ENCODE peak calls at places on chromosomes 12 and 14, in four cellular contexts. G, M, N and T are unnamed samples.

GRCh38 chr12:3157581-3158328 is 80.6 kb downstream of the TSPAN9 start:
- DNase-seq in G (no peak), M (no peak), N (no peak), T (no peak)

GRCh38 chr12:84069079-84069661 is 843.4 kb downstream of the SLC6A15 start:
- DNase-seq in M (no peak), G (peak), N (no peak), T (no peak)

GRCh38 chr14:105153331-105153731 is 15.2 kb downstream of the JAG2 start:
- DNase-seq in N (no peak), G (no peak), M (no peak), T (no peak)

GRCh38 chr12:28899951-28900350 is 249.1 kb upstream of the FAR2 start:
- DNase-seq in G (peak), M (no peak), N (peak), T (no peak)

GRCh38 chr12:132505105-132505851 is 15.3 kb downstream of the FBRSL1 start:
- DNase-seq in N (no peak), M (no peak), G (no peak), T (no peak)

GRCh38 chr12:10718279-10718821 is 4.8 kb downstream of the YBX3 start:
- DNase-seq in M (peak), N (peak), G (peak), T (no peak)

GRCh38 chr12:44812062-44812461 is 64.1 kb downstream of the NELL2 start:
- DNase-seq in G (no peak), N (no peak), M (no peak), T (no peak)

GRCh38 chr14:77212933-77213656 is 31.5 kb downstream of the TMEM63C start:
- DNase-seq in M (peak), N (peak), G (no peak), T (peak)

GRCh38 chr12:70154087-70154486 is 89.1 kb upstream of the CNOT2 start:
- DNase-seq in G (no peak), M (peak), N (no peak), T (no peak)

GRCh38 chr14:105930572-105930971 is 404.2 kb downstream of the TMEM121 start:
- DNase-seq in G (no peak), M (no peak), N (no peak), T (no peak)

GRCh38 chr12:75641031-75641780 is 129.8 kb upstream of the KRR1 start:
- DNase-seq in G (peak), N (peak), M (peak), T (peak)

GRCh38 chr14:92482621-92483319 is 30.8 kb upstream of the RIN3 start:
- DNase-seq in G (no peak), N (no peak), M (no peak), T (no peak)

GRCh38 chr12:70576341-70577282 is 60.6 kb downstream of the PTPRB start:
- DNase-seq in G (peak), M (peak), N (peak), T (peak)

GRCh38 chr14:28867571-28867970 is 101.0 kb downstream of the FOXG1 start:
- DNase-seq in N (peak), G (no peak), M (no peak), T (no peak)

GRCh38 chr12:8088574-8088973 is 6.5 kb downstream of the NECAP1 start:
- DNase-seq in M (no peak), N (no peak), G (no peak), T (peak)

GRCh38 chr12:45338272-45338671 is 122.4 kb downstream of the ANO6 start:
- DNase-seq in M (no peak), G (no peak), N (peak), T (no peak)

DNA sequence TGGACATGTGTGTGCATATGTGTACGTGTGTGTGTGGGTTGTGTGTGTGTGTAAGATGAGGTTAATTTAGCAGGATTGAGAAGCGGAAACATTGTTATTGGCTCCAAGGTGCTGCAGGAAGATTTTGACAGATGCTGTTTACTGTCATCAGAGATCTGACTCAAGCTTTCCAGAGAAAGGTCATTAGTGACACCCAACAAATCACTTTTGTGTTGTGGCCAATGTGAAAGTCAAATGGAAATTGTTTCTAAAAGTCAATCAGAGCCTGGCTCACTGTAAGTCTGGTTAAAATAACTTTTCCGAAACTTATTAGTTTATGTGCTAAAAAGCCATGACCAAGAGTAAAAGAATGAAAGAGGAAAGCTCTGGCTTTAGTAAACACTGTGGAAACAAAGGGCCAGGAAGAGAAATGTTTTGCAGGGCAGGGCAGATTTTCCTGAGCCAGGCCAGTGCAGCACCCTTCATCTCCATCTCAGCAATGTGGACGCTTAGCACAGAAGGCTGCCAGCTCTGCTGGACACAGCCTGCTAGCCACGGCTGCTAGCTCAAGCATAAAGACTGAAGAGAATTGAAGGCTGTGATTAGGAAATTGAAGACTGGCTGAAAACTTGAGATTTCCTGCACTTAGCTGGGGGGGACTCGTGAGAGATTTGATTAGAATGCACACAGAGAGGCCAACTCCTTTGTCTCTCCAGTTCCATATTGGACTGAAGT is 235.8 kb downstream of the NEDD1 start:
- DNase-seq in M (no peak), N (no peak), G (no peak), T (no peak)
- TF ChIP-seq CTCF in M (no peak), N (no peak), G (no peak), T (no peak)

GRCh38 chr14:96761066-96761465 is 36.1 kb upstream of the VRK1 start:
- DNase-seq in G (no peak), M (no peak), N (no peak), T (no peak)

GRCh38 chr14:96764012-96764411 is 33.2 kb upstream of the VRK1 start:
- DNase-seq in M (no peak), G (no peak), N (no peak), T (no peak)

GRCh38 chr14:96757456-96757855 is 39.7 kb upstream of the VRK1 start:
- DNase-seq in M (no peak), G (no peak), N (no peak), T (no peak)

GRCh38 chr14:96756745-96757144 is 40.4 kb upstream of the VRK1 start:
- DNase-seq in G (no peak), N (no peak), M (no peak), T (no peak)

DNA sequence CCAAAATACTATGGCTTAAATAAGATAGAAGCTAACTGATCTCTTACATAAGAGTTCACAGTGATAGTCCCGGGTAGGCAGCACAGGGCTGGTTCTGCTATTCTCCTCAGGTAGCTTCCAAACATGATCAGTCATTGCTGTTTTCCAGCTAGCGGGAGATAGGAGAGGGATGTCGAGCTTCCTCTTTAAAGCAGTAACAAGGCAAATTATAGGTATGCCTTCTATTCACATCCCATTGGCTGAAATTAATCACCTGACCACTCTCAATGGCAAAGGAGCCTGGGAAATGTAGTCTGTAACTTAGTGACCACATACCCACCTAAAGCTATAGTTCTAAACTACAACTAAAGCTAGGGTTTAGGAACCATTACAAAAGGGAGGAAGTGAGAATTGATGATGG is 34.5 kb upstream of the VRK1 start:
- DNase-seq in N (peak), G (peak), M (peak), T (peak)
- TF ChIP-seq CTCF in N (no peak), G (no peak), M (no peak), T (no peak)

GRCh38 chr12:57852620-57853509 is 6.3 kb upstream of the CTDSP2 start:
- DNase-seq in N (no peak), M (no peak), G (no peak), T (no peak)
- TF ChIP-seq CTCF in N (no peak), M (peak), G (no peak), T (no peak)

GRCh38 chr12:130202201-130202600 is 39.9 kb downstream of the FZD10 start:
- DNase-seq in M (no peak), G (no peak), N (no peak), T (no peak)

GRCh38 chr12:130203151-130203550 is 40.9 kb downstream of the FZD10 start:
- DNase-seq in G (no peak), N (no peak), M (no peak), T (no peak)

GRCh38 chr12:130205531-130205930 is 43.3 kb downstream of the FZD10 start:
- DNase-seq in G (no peak), M (no peak), N (no peak), T (no peak)

GRCh38 chr12:130201037-130201436 is 38.8 kb downstream of the FZD10 start:
- DNase-seq in G (no peak), M (no peak), N (no peak), T (no peak)

GRCh38 chr12:130204441-130204840 is 42.2 kb downstream of the FZD10 start:
- DNase-seq in N (no peak), M (no peak), G (no peak), T (no peak)
- TF ChIP-seq CTCF in N (no peak), M (no peak), G (no peak), T (no peak)

GRCh38 chr14:53183071-53183470 is 29.9 kb upstream of the DDHD1 start:
- DNase-seq in G (no peak), N (no peak), M (no peak), T (no peak)

GRCh38 chr14:53186532-53186931 is 33.4 kb upstream of the DDHD1 start:
- DNase-seq in N (no peak), G (no peak), M (no peak), T (no peak)

GRCh38 chr14:53174918-53175317 is 21.8 kb upstream of the DDHD1 start:
- DNase-seq in N (no peak), M (no peak), G (no peak), T (no peak)

GRCh38 chr14:53183611-53184010 is 30.5 kb upstream of the DDHD1 start:
- DNase-seq in M (peak), N (no peak), G (no peak), T (no peak)

GRCh38 chr14:53180272-53181221 is 27.4 kb upstream of the DDHD1 start:
- DNase-seq in M (no peak), N (peak), G (peak), T (peak)
- TF ChIP-seq CTCF in M (peak), N (peak), G (no peak), T (peak)

GRCh38 chr12:52969828-52970569 is 21.1 kb downstream of the KRT18 start:
- DNase-seq in N (no peak), G (no peak), M (no peak), T (no peak)

GRCh38 chr12:52965337-52965731 is 16.4 kb downstream of the KRT18 start:
- DNase-seq in M (no peak), N (no peak), G (no peak), T (no peak)

GRCh38 chr12:52964556-52965336 is 15.8 kb downstream of the KRT18 start:
- DNase-seq in M (no peak), G (no peak), N (no peak), T (no peak)
- TF ChIP-seq CTCF in M (no peak), G (no peak), N (no peak), T (no peak)

GRCh38 chr14:65180725-65181025 is 78.4 kb upstream of the MAX start:
- DNase-seq in M (no peak), G (no peak), N (no peak), T (no peak)

GRCh38 chr14:65185859-65186258 is 83.5 kb upstream of the MAX start:
- DNase-seq in M (no peak), G (no peak), N (no peak), T (no peak)

GRCh38 chr14:65186951-65187350 is 84.6 kb upstream of the MAX start:
- DNase-seq in G (no peak), M (no peak), N (no peak), T (no peak)

GRCh38 chr14:65187421-65188049 is 85.2 kb upstream of the MAX start:
- DNase-seq in M (no peak), G (no peak), N (no peak), T (no peak)

DNA sequence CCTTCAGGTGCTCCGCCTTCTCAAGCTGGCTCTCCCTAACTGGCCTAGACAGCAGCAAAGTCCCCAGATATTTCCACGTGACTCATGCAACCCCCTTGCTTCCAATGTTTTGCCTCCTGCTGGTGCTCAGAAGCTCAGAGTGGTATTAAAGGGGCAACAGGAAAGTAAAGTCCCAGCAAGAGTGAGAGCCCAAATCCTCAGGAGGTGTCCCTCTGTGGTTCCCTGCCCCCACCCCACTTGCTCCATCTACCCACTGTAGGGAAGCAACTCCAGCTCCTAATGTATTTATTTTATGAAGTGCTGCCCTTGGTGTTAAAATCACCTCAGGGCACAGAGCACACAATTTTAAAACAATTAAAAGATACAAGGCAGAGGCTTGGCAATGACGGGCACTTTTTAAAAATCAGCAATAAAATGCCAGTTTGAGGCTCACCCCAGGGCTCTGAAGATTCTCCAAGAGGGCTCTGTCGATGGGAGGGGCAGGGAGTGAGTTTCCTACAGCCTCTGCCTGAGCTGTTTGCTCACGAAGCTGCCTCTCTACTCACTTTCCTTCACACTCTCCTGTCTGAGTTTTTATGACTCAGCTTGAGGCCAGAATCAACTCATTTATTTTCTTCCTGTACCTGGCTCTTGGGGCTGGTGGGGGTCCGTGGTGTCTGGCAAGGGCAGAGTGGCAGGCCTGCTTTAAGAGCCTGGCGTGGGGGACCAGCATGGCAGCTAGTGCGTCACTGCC is 81.9 kb upstream of the MAX start:
- DNase-seq in N (no peak), G (peak), M (peak), T (no peak)
- TF ChIP-seq CTCF in N (no peak), G (no peak), M (no peak), T (no peak)

GRCh38 chr12:14521822-14522221 is 45.9 kb downstream of the PLBD1 start:
- DNase-seq in M (no peak), N (no peak), G (no peak), T (no peak)

DNA sequence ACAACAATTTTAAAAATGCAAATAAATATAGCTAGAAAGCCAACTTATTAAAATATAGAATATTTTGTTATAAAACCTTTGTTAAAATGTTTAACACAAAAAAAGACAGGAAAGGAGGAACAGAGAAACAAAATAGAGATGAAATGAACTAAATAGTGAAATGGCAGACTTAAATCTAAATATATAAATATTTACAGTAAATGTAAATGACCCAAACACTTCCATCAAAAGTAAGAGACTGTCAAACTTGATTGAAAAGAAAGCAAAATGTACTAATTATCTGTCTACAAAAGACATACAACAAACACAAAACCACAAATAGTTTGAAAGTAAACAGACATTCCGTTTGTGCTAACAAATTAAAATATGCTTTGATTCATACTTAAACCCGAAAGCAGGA is 41.7 kb downstream of the PLBD1 start:
- DNase-seq in N (no peak), G (no peak), M (no peak), T (no peak)
- TF ChIP-seq CTCF in N (no peak), G (no peak), M (no peak), T (no peak)

GRCh38 chr14:59629384-59630158 is 53.0 kb upstream of the CCDC175 start:
- DNase-seq in M (no peak), G (no peak), N (no peak), T (no peak)

GRCh38 chr14:59630281-59630963 is 53.8 kb upstream of the CCDC175 start:
- DNase-seq in M (no peak), N (peak), G (no peak), T (no peak)

GRCh38 chr14:59632381-59632780 is 55.8 kb upstream of the CCDC175 start:
- DNase-seq in N (peak), M (no peak), G (peak), T (peak)

GRCh38 chr14:59634617-59635016 is 58.0 kb upstream of the CCDC175 start:
- DNase-seq in G (no peak), N (no peak), M (no peak), T (no peak)

GRCh38 chr14:59631237-59631636 is 54.6 kb upstream of the CCDC175 start:
- DNase-seq in G (no peak), M (no peak), N (peak), T (no peak)
- TF ChIP-seq CTCF in G (no peak), M (peak), N (peak), T (peak)